ENCODE peak calls at places on chromosome 11, in nine cellular contexts. W is lung; Q is esophagus muscularis mucosa; L is CD8-positive, alpha-beta T cell; V is heart right ventricle; A is tibial artery; D is tibial nerve; R is astrocyte; B is GM06990. F is an unnamed sample. For H3K27me3, the result is how much of the 10 kb centered on the place peaks cover.

GRCh38 chr11:57566564-57567209 is 785 bp downstream of the UBE2L6 start:
- DNase-seq in A (no peak), B (no peak), D (no peak), Q (no peak), V (no peak), R (no peak), W (no peak), L (no peak), F (no peak)

GRCh38 chr11:120835601-120836228 is 188.2 kb upstream of the TBCEL start:
- DNase-seq in R (peak), V (no peak), B (peak), Q (no peak), W (no peak), A (no peak), D (no peak), L (no peak), F (no peak)

GRCh38 chr11:73281201-73281741 is 9.1 kb downstream of the P2RY6 start:
- DNase-seq in V (no peak), A (peak), W (no peak), B (no peak), L (no peak), R (no peak), D (no peak), Q (no peak), F (no peak)

GRCh38 chr11:110261195-110262140 is 34.9 kb downstream of the RDX start:
- DNase-seq in L (no peak), W (no peak), V (no peak), A (no peak), R (peak), B (no peak), D (no peak), Q (no peak), F (no peak)

GRCh38 chr11:36446135-36446534 is 63.9 kb downstream of the TRAF6 start:
- DNase-seq in L (no peak), A (no peak), D (no peak), W (no peak), B (no peak), Q (no peak), V (no peak), R (no peak), F (no peak)

GRCh38 chr11:14904745-14905103 is 12.7 kb upstream of the CYP2R1 start:
- DNase-seq in A (peak), V (peak), R (peak), Q (peak), W (peak), D (peak), L (peak), B (peak), F (no peak)

GRCh38 chr11:125945797-125946520 is at the start of gene VSIG10L2:
- DNase-seq in D (no peak), V (no peak), W (no peak), L (no peak), R (no peak), A (no peak), Q (peak), B (no peak), F (no peak)

GRCh38 chr11:61747389-61748285 is 4.8 kb upstream of the MYRF start:
- DNase-seq in B (peak), L (peak), W (peak), Q (no peak), A (peak), V (peak), R (peak), D (peak), F (no peak)

GRCh38 chr11:62919898-62920640 is 1.1 kb downstream of the CHRM1 start:
- DNase-seq in W (no peak), A (no peak), L (no peak), Q (no peak), B (no peak), R (no peak), V (no peak), D (no peak), F (no peak)

GRCh38 chr11:62922653-62923371 is 1.6 kb upstream of the CHRM1 start:
- DNase-seq in R (no peak), V (no peak), D (no peak), A (no peak), L (peak), B (peak), Q (no peak), W (no peak), F (no peak)

GRCh38 chr11:62922189-62922589 is 1.0 kb upstream of the CHRM1 start:
- DNase-seq in R (no peak), Q (no peak), V (no peak), D (no peak), L (no peak), W (no peak), B (no peak), A (no peak), F (no peak)

GRCh38 chr11:62921573-62922188 is 518 bp upstream of the CHRM1 start:
- DNase-seq in V (no peak), B (no peak), R (no peak), D (no peak), W (no peak), A (no peak), L (no peak), Q (no peak), F (no peak)

DNA sequence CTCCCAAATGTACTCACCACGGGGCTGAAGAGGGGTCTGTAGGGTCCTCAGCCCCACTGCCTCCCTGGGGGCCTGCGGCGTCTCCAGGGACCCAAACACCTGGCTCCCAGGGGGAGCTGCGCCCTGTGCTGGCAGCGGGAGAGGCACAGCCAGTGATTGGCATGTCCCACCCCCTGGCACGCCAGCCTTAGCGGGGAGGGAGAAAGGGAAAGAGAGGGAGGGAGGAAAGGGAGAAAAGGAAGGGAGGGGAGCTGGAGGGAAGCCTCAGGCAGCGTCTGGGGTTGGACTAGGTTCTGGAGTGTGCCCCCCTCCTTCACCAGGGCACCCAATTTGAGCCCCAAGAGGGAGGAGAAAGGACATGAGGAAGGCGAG is at the start of gene CHRM1:
- DNase-seq in V (no peak), L (no peak), D (no peak), R (no peak), Q (no peak), B (no peak), A (no peak), W (no peak), F (no peak)
- TF ChIP-seq CTCF in V (no peak), L (no peak), D (no peak), R (no peak), Q (no peak), B (no peak), A (no peak), W (no peak), F (no peak)

GRCh38 chr11:45030778-45031177 is 80.1 kb upstream of the TP53I11 start:
- DNase-seq in D (no peak), R (no peak), Q (no peak), A (no peak), V (no peak), L (no peak), B (no peak), W (no peak), F (no peak)
- H3K27me3 ChIP-seq in D (under half), R (under half), Q (under half), A (under half), V (under half), L (under half), B (under half), W (under half), F (under half)

GRCh38 chr11:16041207-16041606 is 315.1 kb downstream of the SOX6 start:
- DNase-seq in W (no peak), D (no peak), B (no peak), V (no peak), R (no peak), A (no peak), L (no peak), Q (no peak), F (no peak)
- TF ChIP-seq CTCF in W (no peak), D (no peak), B (no peak), V (peak), R (no peak), A (no peak), L (no peak), Q (no peak), F (no peak)

GRCh38 chr11:46330154-46330886 is 16.9 kb upstream of the DGKZ start:
- DNase-seq in B (no peak), D (no peak), L (no peak), A (no peak), Q (no peak), V (no peak), W (no peak), R (no peak), F (no peak)
- H3K27me3 ChIP-seq in B (under half), D (under half), L (under half), A (half or more), Q (under half), V (under half), W (under half), R (under half), F (under half)

DNA sequence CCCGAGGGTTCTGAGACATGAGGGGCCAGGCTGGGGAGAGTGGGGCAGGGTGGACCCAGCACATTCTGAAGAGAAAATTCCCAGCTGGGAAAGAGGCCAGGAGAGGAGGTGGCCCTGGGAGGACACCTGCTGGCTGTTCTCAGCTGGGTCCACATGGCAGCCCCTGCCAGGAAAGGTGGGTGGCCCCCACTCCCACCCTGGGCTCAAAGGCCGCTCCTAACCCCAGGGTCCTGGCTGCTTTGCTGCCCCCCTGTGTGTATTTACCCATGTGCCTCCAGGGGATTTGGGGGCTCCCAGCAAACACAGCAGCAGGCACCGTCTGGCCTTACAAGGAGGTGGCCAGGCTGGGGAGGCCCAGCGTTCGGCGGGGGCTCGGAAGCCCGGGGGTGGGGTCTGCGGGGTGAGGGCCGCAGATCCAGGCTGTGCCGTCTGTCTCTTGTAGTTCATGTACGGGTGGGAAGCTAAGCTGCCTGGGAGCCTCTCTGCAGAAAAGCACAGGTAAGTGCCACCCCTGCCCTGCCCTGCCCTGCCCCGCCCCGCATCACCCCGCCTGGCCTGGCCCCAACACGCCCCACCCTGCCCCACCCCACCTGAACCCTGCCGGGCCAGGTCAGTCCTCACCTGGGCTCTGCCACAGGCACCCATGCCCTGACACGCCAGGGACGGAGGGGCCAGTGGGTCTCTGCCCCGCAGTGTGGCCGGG is 10.6 kb downstream of the MUC5B start:
- DNase-seq in Q (no peak), V (peak), B (no peak), W (no peak), D (no peak), L (no peak), A (no peak), R (no peak), F (no peak)
- TF ChIP-seq CTCF in Q (no peak), V (no peak), B (no peak), W (no peak), D (no peak), L (no peak), A (no peak), R (no peak), F (no peak)

GRCh38 chr11:66291303-66291705 is 390 bp upstream of the TMEM151A start:
- DNase-seq in A (no peak), Q (no peak), D (no peak), W (no peak), B (no peak), L (no peak), V (no peak), R (no peak), F (no peak)
- H3K27me3 ChIP-seq in A (under half), Q (under half), D (under half), W (under half), B (under half), L (under half), V (under half), R (under half), F (under half)

DNA sequence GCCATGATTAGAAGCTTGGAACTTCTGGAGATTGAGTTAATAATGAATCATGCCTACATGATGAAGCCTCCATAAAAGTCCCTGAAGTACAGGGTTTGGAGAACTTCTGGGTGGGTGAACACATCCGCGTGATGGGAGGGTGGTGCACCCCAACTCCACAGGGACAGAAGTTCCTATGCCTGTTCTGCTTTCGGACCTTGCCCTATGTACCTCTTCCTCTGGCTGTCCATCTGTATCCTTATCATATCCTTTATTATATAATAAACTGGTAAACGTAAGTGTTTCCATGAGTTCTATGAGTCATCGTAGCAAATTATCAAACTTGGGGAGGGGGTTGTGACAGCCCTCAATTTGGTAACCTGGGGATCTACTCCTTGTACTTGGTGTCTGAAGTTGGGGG is 60.2 kb downstream of the ADM start:
- DNase-seq in D (no peak), V (no peak), B (no peak), R (no peak), A (no peak), Q (peak), W (no peak), L (no peak), F (no peak)
- TF ChIP-seq CTCF in D (no peak), V (no peak), B (no peak), R (no peak), A (no peak), Q (no peak), W (no peak), L (no peak), F (no peak)

GRCh38 chr11:32438883-32439487 is 3.6 kb upstream of the WT1 start:
- DNase-seq in R (no peak), W (no peak), B (no peak), Q (no peak), V (no peak), A (no peak), L (no peak), D (no peak), F (no peak)

GRCh38 chr11:32436751-32437405 is 1.5 kb upstream of the WT1 start:
- DNase-seq in B (no peak), D (no peak), R (no peak), Q (no peak), W (no peak), V (no peak), A (no peak), L (no peak), F (no peak)

GRCh38 chr11:32438346-32438882 is 3.1 kb upstream of the WT1 start:
- DNase-seq in B (no peak), D (no peak), A (no peak), V (no peak), W (no peak), R (no peak), L (no peak), Q (no peak), F (no peak)

GRCh38 chr11:32435947-32436750 is 810 bp upstream of the WT1 start:
- DNase-seq in V (no peak), B (no peak), L (no peak), Q (no peak), A (no peak), W (no peak), R (no peak), D (no peak), F (no peak)

GRCh38 chr11:32437406-32438345 is 2.3 kb upstream of the WT1 start:
- DNase-seq in B (no peak), L (no peak), D (no peak), A (no peak), Q (no peak), W (no peak), R (no peak), V (no peak), F (no peak)
- H3K27me3 ChIP-seq in B (under half), L (under half), D (under half), A (half or more), Q (half or more), W (under half), R (half or more), V (half or more), F (half or more)